ENCODE peak calls at places on chromosomes 6 and 20, in nine cellular contexts. One of them, this sample, is unnamed.

GRCh38 chr20:50562262-50562701 is 52.1 kb downstream of the PTPN1 start:
- DNase-seq in NCI-H1105: no peak
- DNase-seq in heart right ventricle: no peak
- DNase-seq in GM13977: no peak
- DNase-seq in endothelial cell: no peak
- DNase-seq in stimulated activated CD8-positive, alpha-beta memory T cell treated with anti-CD3 and anti-CD28 coated beads, Interleukin-4, amount 100 ng/mL, for 4 hours: no peak
- DNase-seq in amniotic epithelial cell: no peak
- DNase-seq in omental fat pad: no peak
- DNase-seq in HTR-8/SVneo: no peak
- DNase-seq in this sample: no peak

GRCh38 chr6:53358440-53359087 is 9.8 kb upstream of the ELOVL5 start:
- DNase-seq in NCI-H1105: no peak
- DNase-seq in heart right ventricle: no peak
- DNase-seq in GM13977: no peak
- DNase-seq in endothelial cell: no peak
- DNase-seq in stimulated activated CD8-positive, alpha-beta memory T cell treated with anti-CD3 and anti-CD28 coated beads, Interleukin-4, amount 100 ng/mL, for 4 hours: no peak
- DNase-seq in amniotic epithelial cell: no peak
- DNase-seq in omental fat pad: no peak
- DNase-seq in HTR-8/SVneo: no peak
- DNase-seq in this sample: no peak

GRCh38 chr6:41940759-41941279 is 789 bp downstream of the CCND3 start:
- DNase-seq in NCI-H1105: no peak
- DNase-seq in heart right ventricle: peak
- DNase-seq in GM13977: no peak
- DNase-seq in endothelial cell: peak
- DNase-seq in stimulated activated CD8-positive, alpha-beta memory T cell treated with anti-CD3 and anti-CD28 coated beads, Interleukin-4, amount 100 ng/mL, for 4 hours: no peak
- DNase-seq in amniotic epithelial cell: peak
- DNase-seq in omental fat pad: no peak
- DNase-seq in HTR-8/SVneo: peak
- DNase-seq in this sample: peak

GRCh38 chr6:29887330-29887818 is 55.0 kb upstream of the HLA-A start:
- DNase-seq in NCI-H1105: no peak
- DNase-seq in heart right ventricle: peak
- DNase-seq in GM13977: peak
- DNase-seq in endothelial cell: no peak
- DNase-seq in stimulated activated CD8-positive, alpha-beta memory T cell treated with anti-CD3 and anti-CD28 coated beads, Interleukin-4, amount 100 ng/mL, for 4 hours: peak
- DNase-seq in amniotic epithelial cell: peak
- DNase-seq in omental fat pad: no peak
- DNase-seq in HTR-8/SVneo: no peak
- DNase-seq in this sample: peak

GRCh38 chr6:5754904-5755303 is 251.8 kb downstream of the NRN1 start:
- DNase-seq in NCI-H1105: no peak
- DNase-seq in heart right ventricle: no peak
- DNase-seq in GM13977: no peak
- DNase-seq in endothelial cell: no peak
- DNase-seq in stimulated activated CD8-positive, alpha-beta memory T cell treated with anti-CD3 and anti-CD28 coated beads, Interleukin-4, amount 100 ng/mL, for 4 hours: no peak
- DNase-seq in amniotic epithelial cell: no peak
- DNase-seq in omental fat pad: no peak
- DNase-seq in HTR-8/SVneo: no peak
- DNase-seq in this sample: no peak

GRCh38 chr6:18154507-18155272 is at the start of gene TPMT:
- DNase-seq in NCI-H1105: peak
- DNase-seq in heart right ventricle: peak
- DNase-seq in GM13977: no peak
- DNase-seq in endothelial cell: peak
- DNase-seq in stimulated activated CD8-positive, alpha-beta memory T cell treated with anti-CD3 and anti-CD28 coated beads, Interleukin-4, amount 100 ng/mL, for 4 hours: no peak
- DNase-seq in amniotic epithelial cell: no peak
- DNase-seq in omental fat pad: no peak
- DNase-seq in HTR-8/SVneo: no peak
- DNase-seq in this sample: no peak

GRCh38 chr20:40652426-40652825 is 36.6 kb downstream of the MAFB start:
- DNase-seq in NCI-H1105: no peak
- DNase-seq in heart right ventricle: no peak
- DNase-seq in GM13977: no peak
- DNase-seq in endothelial cell: no peak
- DNase-seq in stimulated activated CD8-positive, alpha-beta memory T cell treated with anti-CD3 and anti-CD28 coated beads, Interleukin-4, amount 100 ng/mL, for 4 hours: no peak
- DNase-seq in amniotic epithelial cell: no peak
- DNase-seq in omental fat pad: no peak
- DNase-seq in HTR-8/SVneo: no peak
- DNase-seq in this sample: no peak

GRCh38 chr6:13917141-13917540 is 7.6 kb upstream of the RNF182 start:
- DNase-seq in NCI-H1105: no peak
- DNase-seq in heart right ventricle: no peak
- DNase-seq in GM13977: no peak
- DNase-seq in endothelial cell: no peak
- DNase-seq in stimulated activated CD8-positive, alpha-beta memory T cell treated with anti-CD3 and anti-CD28 coated beads, Interleukin-4, amount 100 ng/mL, for 4 hours: no peak
- DNase-seq in amniotic epithelial cell: no peak
- DNase-seq in omental fat pad: no peak
- DNase-seq in HTR-8/SVneo: no peak
- DNase-seq in this sample: no peak

GRCh38 chr6:43870660-43871061 is 100.7 kb downstream of the VEGFA start:
- DNase-seq in NCI-H1105: no peak
- DNase-seq in heart right ventricle: no peak
- DNase-seq in GM13977: no peak
- DNase-seq in endothelial cell: no peak
- DNase-seq in stimulated activated CD8-positive, alpha-beta memory T cell treated with anti-CD3 and anti-CD28 coated beads, Interleukin-4, amount 100 ng/mL, for 4 hours: no peak
- DNase-seq in amniotic epithelial cell: peak
- DNase-seq in omental fat pad: no peak
- DNase-seq in HTR-8/SVneo: no peak
- DNase-seq in this sample: no peak

GRCh38 chr6:57221191-57221935 is 744 bp downstream of the RAB23 start:
- DNase-seq in NCI-H1105: peak
- DNase-seq in heart right ventricle: peak
- DNase-seq in GM13977: peak
- DNase-seq in endothelial cell: peak
- DNase-seq in stimulated activated CD8-positive, alpha-beta memory T cell treated with anti-CD3 and anti-CD28 coated beads, Interleukin-4, amount 100 ng/mL, for 4 hours: peak
- DNase-seq in amniotic epithelial cell: peak
- DNase-seq in omental fat pad: no peak
- DNase-seq in HTR-8/SVneo: peak
- DNase-seq in this sample: peak

GRCh38 chr6:142570221-142570671 is 268.4 kb downstream of the ADGRG6 start:
- DNase-seq in NCI-H1105: no peak
- DNase-seq in heart right ventricle: no peak
- DNase-seq in GM13977: no peak
- DNase-seq in endothelial cell: no peak
- DNase-seq in stimulated activated CD8-positive, alpha-beta memory T cell treated with anti-CD3 and anti-CD28 coated beads, Interleukin-4, amount 100 ng/mL, for 4 hours: no peak
- DNase-seq in amniotic epithelial cell: peak
- DNase-seq in omental fat pad: no peak
- DNase-seq in HTR-8/SVneo: no peak
- DNase-seq in this sample: no peak

GRCh38 chr6:31446481-31446880 is 43.1 kb downstream of the MICA start:
- DNase-seq in NCI-H1105: no peak
- DNase-seq in heart right ventricle: no peak
- DNase-seq in GM13977: no peak
- DNase-seq in endothelial cell: no peak
- DNase-seq in stimulated activated CD8-positive, alpha-beta memory T cell treated with anti-CD3 and anti-CD28 coated beads, Interleukin-4, amount 100 ng/mL, for 4 hours: no peak
- DNase-seq in amniotic epithelial cell: no peak
- DNase-seq in omental fat pad: no peak
- DNase-seq in HTR-8/SVneo: no peak
- DNase-seq in this sample: no peak

GRCh38 chr20:32390999-32391398 is 32.9 kb downstream of the ASXL1 start:
- DNase-seq in NCI-H1105: no peak
- DNase-seq in heart right ventricle: no peak
- DNase-seq in GM13977: no peak
- DNase-seq in endothelial cell: no peak
- DNase-seq in stimulated activated CD8-positive, alpha-beta memory T cell treated with anti-CD3 and anti-CD28 coated beads, Interleukin-4, amount 100 ng/mL, for 4 hours: no peak
- DNase-seq in amniotic epithelial cell: peak
- DNase-seq in omental fat pad: no peak
- DNase-seq in HTR-8/SVneo: no peak
- DNase-seq in this sample: no peak

This sample was measured in activated T-helper 1 cell treated with anti-CD3 and anti-CD28 coated beads, Interleukin-2, amount 50 U/mL, for 16 hours.